ENCODE peak calls at places on chromosomes 11 and 22, in four cellular contexts. E is GM12878, B is K562, C is HepG2. P is an unnamed sample.

GRCh38 chr11:93756748-93757147 is 15.3 kb downstream of the C11orf54 start:
- DNase-seq in E (no peak), B (no peak), C (no peak), P (no peak)

GRCh38 chr11:120024046-120024445 is 113.9 kb downstream of the TRIM29 start:
- DNase-seq in E (no peak), B (no peak), C (no peak), P (no peak)

GRCh38 chr11:72735495-72736027 is 16.6 kb downstream of the ARAP1 start:
- DNase-seq in E (no peak), B (peak), C (peak), P (peak)

GRCh38 chr11:20596629-20597129 is 2.7 kb upstream of the SLC6A5 start:
- DNase-seq in E (no peak), B (peak), C (no peak), P (peak)

GRCh38 chr22:44878483-44879300 is 126.3 kb downstream of the ARHGAP8 start:
- DNase-seq in E (no peak), B (no peak), C (no peak), P (no peak)

GRCh38 chr11:74427377-74427776 is 29.1 kb upstream of the PGM2L1 start:
- DNase-seq in E (no peak), B (no peak), C (no peak), P (no peak)

GRCh38 chr22:28894320-28894719 is 10.9 kb downstream of the ZNRF3 start:
- DNase-seq in E (no peak), B (no peak), C (no peak), P (no peak)

GRCh38 chr22:19892925-19893324 is 38.3 kb upstream of the GNB1L start:
- DNase-seq in E (no peak), B (no peak), C (no peak), P (no peak)

GRCh38 chr11:101436511-101437142 is 147.2 kb downstream of the TRPC6 start:
- DNase-seq in E (no peak), B (peak), C (peak), P (peak)

GRCh38 chr22:45948081-45948648 is 28.8 kb downstream of the WNT7B start:
- DNase-seq in E (no peak), B (no peak), C (no peak), P (no peak)

GRCh38 chr11:72561856-72562255 is 112.4 kb downstream of the PDE2A start:
- DNase-seq in E (no peak), B (no peak), C (no peak), P (no peak)

GRCh38 chr22:43293661-43294392 is 49.3 kb downstream of the SCUBE1 start:
- DNase-seq in E (no peak), B (peak), C (peak), P (no peak)

GRCh38 chr22:25134028-25134427 is 65.6 kb upstream of the CRYBB3 start:
- DNase-seq in E (no peak), B (no peak), C (no peak), P (no peak)

GRCh38 chr22:29330753-29331152 is 15.3 kb upstream of the RASL10A start:
- DNase-seq in E (no peak), B (no peak), C (no peak), P (no peak)

GRCh38 chr11:236774-237767 is at the start of gene PSMD13:
- DNase-seq in E (no peak), B (peak), C (peak), P (peak)

GRCh38 chr11:64007629-64008282 is 21.5 kb downstream of the OTUB1 start:
- DNase-seq in E (no peak), B (peak), C (peak), P (peak)

GRCh38 chr11:86741489-86742435 is 58.6 kb upstream of the PRSS23 start:
- DNase-seq in E (no peak), B (no peak), C (peak), P (no peak)

GRCh38 chr11:35045219-35045819 is 93.7 kb upstream of the CD44 start:
- DNase-seq in E (no peak), B (no peak), C (peak), P (no peak)

GRCh38 chr11:122696662-122697061 is 41.1 kb downstream of the UBASH3B start:
- DNase-seq in E (no peak), B (peak), C (no peak), P (no peak)

GRCh38 chr22:25482868-25483639 is 81.4 kb upstream of the GRK3 start:
- DNase-seq in E (no peak), B (no peak), C (no peak), P (no peak)

GRCh38 chr22:43155789-43156188 is 4.4 kb downstream of the TSPO start:
- DNase-seq in E (no peak), B (no peak), C (no peak), P (no peak)

GRCh38 chr22:40791241-40791640 is 27.9 kb downstream of the SLC25A17 start:
- DNase-seq in E (no peak), B (no peak), C (no peak), P (peak)

GRCh38 chr11:69403556-69404215 is 77.8 kb upstream of the LINC01488 start:
- DNase-seq in E (no peak), B (no peak), C (no peak), P (no peak)

GRCh38 chr11:114398303-114398920 is 1.9 kb downstream of the C11orf71 start:
- DNase-seq in E (no peak), B (no peak), C (no peak), P (no peak)

GRCh38 chr11:134388590-134388989 is 23.5 kb downstream of the B3GAT1 start:
- DNase-seq in E (no peak), B (no peak), C (no peak), P (no peak)

GRCh38 chr11:118343248-118343647 is 743 bp upstream of the CD3D start:
- DNase-seq in E (no peak), B (no peak), C (no peak), P (no peak)

GRCh38 chr11:92685049-92685448 is 284.4 kb upstream of the MTNR1B start:
- DNase-seq in E (no peak), B (no peak), C (no peak), P (no peak)

GRCh38 chr11:76657139-76657823 is 13.3 kb downstream of the LRRC32 start:
- DNase-seq in E (no peak), B (no peak), C (no peak), P (no peak)

GRCh38 chr22:47724751-47725150 is 962.3 kb downstream of the TBC1D22A start:
- DNase-seq in E (no peak), B (no peak), C (no peak), P (no peak)

GRCh38 chr11:129386795-129387390 is 11.2 kb downstream of the BARX2 start:
- DNase-seq in E (no peak), B (no peak), C (no peak), P (no peak)

GRCh38 chr11:12702999-12703453 is 28.8 kb downstream of the TEAD1 start:
- DNase-seq in E (no peak), B (no peak), C (no peak), P (no peak)

GRCh38 chr22:42296381-42296853 is 26.0 kb upstream of the TCF20 start:
- DNase-seq in E (no peak), B (no peak), C (no peak), P (peak)

GRCh38 chr11:65014146-65014960 is at the start of gene ARL2:
- DNase-seq in E (no peak), B (peak), C (peak), P (no peak)

GRCh38 chr11:31450841-31451240 is 58.6 kb downstream of the IMMP1L start:
- DNase-seq in E (no peak), B (no peak), C (peak), P (no peak)

GRCh38 chr11:9858822-9859221 is 194.9 kb downstream of the SWAP70 start:
- DNase-seq in E (no peak), B (no peak), C (peak), P (peak)

GRCh38 chr22:35785181-35785923 is 67.7 kb downstream of the APOL5 start:
- DNase-seq in E (no peak), B (no peak), C (no peak), P (no peak)

GRCh38 chr11:8784936-8785335 is 102.3 kb downstream of the RPL27A start:
- DNase-seq in E (no peak), B (no peak), C (no peak), P (no peak)

GRCh38 chr11:8787372-8787771 is 104.8 kb downstream of the RPL27A start:
- DNase-seq in E (no peak), B (no peak), C (no peak), P (no peak)

GRCh38 chr11:8785457-8785856 is 102.9 kb downstream of the RPL27A start:
- DNase-seq in E (no peak), B (no peak), C (no peak), P (no peak)

GRCh38 chr11:8786933-8787332 is 104.3 kb downstream of the RPL27A start:
- DNase-seq in E (no peak), B (no peak), C (no peak), P (peak)

DNA sequence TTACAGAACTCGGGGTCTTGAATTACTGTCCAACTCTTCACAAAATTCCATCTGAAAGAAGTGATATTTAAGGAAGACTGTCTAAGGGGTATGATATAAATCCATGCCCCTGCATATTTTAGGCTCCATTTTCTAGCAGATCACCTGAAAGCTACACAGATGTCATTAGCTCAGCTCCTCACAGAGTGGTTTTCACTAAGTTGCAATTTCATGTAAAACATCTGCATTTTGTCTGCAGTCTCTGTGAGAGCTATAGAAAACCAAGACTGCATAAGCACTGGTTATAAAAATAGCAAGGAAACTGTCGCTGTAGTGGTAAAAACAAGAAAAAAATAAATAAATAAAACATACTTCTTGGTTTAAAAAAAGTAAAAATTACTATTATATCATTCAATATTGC is 103.4 kb downstream of the RPL27A start:
- DNase-seq in E (no peak), B (no peak), C (no peak), P (no peak)
- H2AFZ ChIP-seq in E (no peak), B (no peak), C (no peak), P (no peak)

GRCh38 chr22:27594020-27594419 is 207.5 kb downstream of the MN1 start:
- DNase-seq in E (no peak), B (no peak), C (no peak), P (no peak)
- TF ChIP-seq REST in E (no peak), B (no peak), C (no peak), P (no peak)

DNA sequence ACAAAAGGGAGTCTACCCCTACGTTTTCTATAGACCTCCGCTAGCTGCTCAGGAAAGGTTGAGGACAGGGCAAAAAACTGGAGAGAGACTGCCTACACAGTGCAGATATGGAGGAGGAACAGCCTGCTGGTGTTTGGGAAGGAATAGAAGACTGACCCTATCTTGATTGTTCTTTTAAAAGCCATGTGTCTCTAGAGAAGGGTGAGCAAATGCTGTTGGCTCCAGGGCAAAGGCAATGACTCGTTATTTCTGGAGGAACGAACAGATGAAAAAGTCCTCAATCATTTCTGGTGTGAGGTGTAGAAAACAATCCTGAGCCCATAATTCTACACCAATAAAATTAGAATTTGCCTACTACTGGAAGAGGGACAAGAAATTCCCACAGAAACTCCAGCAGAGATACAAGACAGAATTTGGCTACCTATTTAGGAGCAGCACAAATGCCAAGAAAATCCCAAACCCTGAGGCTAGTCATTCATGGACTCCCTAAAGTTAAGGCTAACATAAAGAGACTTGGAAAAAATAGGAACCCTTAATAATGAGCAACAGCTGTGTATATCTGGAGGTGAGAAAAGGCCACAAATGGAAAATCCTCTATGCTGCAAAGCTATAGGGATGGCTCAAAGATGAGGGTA is 1206.3 kb upstream of the CNTN5 start:
- DNase-seq in E (no peak), B (no peak), C (no peak), P (no peak)
- TF ChIP-seq CREB1 in E (no peak), B (no peak), C (no peak), P (no peak)

GRCh38 chr22:30795118-30795517 is 100.4 kb downstream of the OSBP2 start:
- DNase-seq in E (no peak), B (no peak), C (no peak), P (no peak)
- H2AFZ ChIP-seq in E (no peak), B (no peak), C (no peak), P (no peak)

DNA sequence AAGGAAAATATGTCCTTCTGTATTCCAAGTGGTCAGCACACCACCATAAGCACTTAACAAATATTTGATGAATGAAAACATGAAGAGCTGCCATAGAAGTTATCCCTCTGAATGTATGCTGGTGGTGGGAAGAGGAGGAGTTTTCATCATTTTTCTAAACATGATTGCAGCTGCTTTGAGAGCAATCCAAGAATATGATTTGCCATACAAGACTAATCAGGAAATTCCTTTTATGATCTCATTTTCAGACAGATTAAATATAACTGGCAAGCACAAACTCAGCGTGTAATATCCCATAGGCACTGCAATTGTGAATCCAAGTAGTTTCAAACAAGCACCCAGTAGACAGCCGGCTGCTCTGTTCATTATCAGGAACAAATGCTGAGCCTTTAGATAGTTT is 505.7 kb upstream of the LUZP2 start:
- DNase-seq in E (no peak), B (no peak), C (no peak), P (no peak)
- TF ChIP-seq REST in E (no peak), B (no peak), C (no peak), P (no peak)

GRCh38 chr11:17352925-17353227 is 1.3 kb downstream of the NCR3LG1 start:
- DNase-seq in E (no peak), B (peak), C (peak), P (peak)
- TF ChIP-seq CREB1 in E (no peak), B (no peak), C (no peak), P (no peak)

GRCh38 chr11:68279676-68280075 is 7.9 kb upstream of the C11orf24 start:
- DNase-seq in E (no peak), B (no peak), C (no peak), P (no peak)
- H2AFZ ChIP-seq in E (no peak), B (no peak), C (no peak), P (no peak)

P was measured in GM23338.